ENCODE peak calls at places on chromosomes 16 and 17, in four cellular contexts. One of them, this sample, is unnamed.

GRCh38 chr17:57016764-57017116 is 38.8 kb downstream of the SCPEP1 start:
- DNase-seq in cardiac muscle cell: no peak
- DNase-seq in effector CD8-positive, alpha-beta T cell: no peak
- DNase-seq in stimulated activated CD8-positive, alpha-beta memory T cell treated with anti-CD3 and anti-CD28 coated beads, Interleukin-12 subunit alpha, Interleukin-12 subunit beta, amount 100 ng/mL, for 1 hour: no peak
- DNase-seq in this sample: no peak

GRCh38 chr17:55735784-55736405 is 13.2 kb upstream of the TMEM100 start:
- DNase-seq in stimulated activated CD8-positive, alpha-beta memory T cell treated with anti-CD3 and anti-CD28 coated beads, Interleukin-12 subunit alpha, Interleukin-12 subunit beta, amount 100 ng/mL, for 1 hour: peak; percentile 8
- DNase-seq in cardiac muscle cell: peak; percentile 75
- DNase-seq in effector CD8-positive, alpha-beta T cell: no peak
- DNase-seq in this sample: no peak

GRCh38 chr17:27533874-27534815 is 77.9 kb downstream of the KSR1 start:
- DNase-seq in stimulated activated CD8-positive, alpha-beta memory T cell treated with anti-CD3 and anti-CD28 coated beads, Interleukin-12 subunit alpha, Interleukin-12 subunit beta, amount 100 ng/mL, for 1 hour: no peak
- DNase-seq in cardiac muscle cell: peak; percentile 66
- DNase-seq in effector CD8-positive, alpha-beta T cell: no peak
- DNase-seq in this sample: no peak

GRCh38 chr16:29844575-29845331 is 18.3 kb downstream of the CDIPT start:
- DNase-seq in effector CD8-positive, alpha-beta T cell: no peak
- DNase-seq in stimulated activated CD8-positive, alpha-beta memory T cell treated with anti-CD3 and anti-CD28 coated beads, Interleukin-12 subunit alpha, Interleukin-12 subunit beta, amount 100 ng/mL, for 1 hour: no peak
- DNase-seq in cardiac muscle cell: peak; percentile 85
- DNase-seq in this sample: no peak

GRCh38 chr16:81003610-81004460 is 2.9 kb downstream of the CMC2 start:
- DNase-seq in cardiac muscle cell: peak; percentile 54
- DNase-seq in stimulated activated CD8-positive, alpha-beta memory T cell treated with anti-CD3 and anti-CD28 coated beads, Interleukin-12 subunit alpha, Interleukin-12 subunit beta, amount 100 ng/mL, for 1 hour: no peak
- DNase-seq in effector CD8-positive, alpha-beta T cell: no peak
- DNase-seq in this sample: no peak

GRCh38 chr16:54633943-54634362 is 296.7 kb upstream of the IRX5 start:
- DNase-seq in cardiac muscle cell: peak; percentile 13
- DNase-seq in stimulated activated CD8-positive, alpha-beta memory T cell treated with anti-CD3 and anti-CD28 coated beads, Interleukin-12 subunit alpha, Interleukin-12 subunit beta, amount 100 ng/mL, for 1 hour: no peak
- DNase-seq in effector CD8-positive, alpha-beta T cell: no peak
- DNase-seq in this sample: no peak

GRCh38 chr17:30389755-30390300 is 11.1 kb downstream of the CPD start:
- DNase-seq in effector CD8-positive, alpha-beta T cell: no peak
- DNase-seq in stimulated activated CD8-positive, alpha-beta memory T cell treated with anti-CD3 and anti-CD28 coated beads, Interleukin-12 subunit alpha, Interleukin-12 subunit beta, amount 100 ng/mL, for 1 hour: no peak
- DNase-seq in cardiac muscle cell: peak; percentile 36
- DNase-seq in this sample: no peak

GRCh38 chr17:2547176-2547575 is 35.5 kb upstream of the METTL16 start:
- DNase-seq in effector CD8-positive, alpha-beta T cell: no peak
- DNase-seq in cardiac muscle cell: peak; percentile 73
- DNase-seq in stimulated activated CD8-positive, alpha-beta memory T cell treated with anti-CD3 and anti-CD28 coated beads, Interleukin-12 subunit alpha, Interleukin-12 subunit beta, amount 100 ng/mL, for 1 hour: no peak
- DNase-seq in this sample: no peak

GRCh38 chr17:4710693-4711634 is 532 bp downstream of the ARRB2 start:
- DNase-seq in cardiac muscle cell: no peak
- DNase-seq in effector CD8-positive, alpha-beta T cell: peak; percentile 15
- DNase-seq in stimulated activated CD8-positive, alpha-beta memory T cell treated with anti-CD3 and anti-CD28 coated beads, Interleukin-12 subunit alpha, Interleukin-12 subunit beta, amount 100 ng/mL, for 1 hour: peak; percentile 39
- DNase-seq in this sample: no peak

GRCh38 chr16:87864331-87864989 is 4.8 kb downstream of the SLC7A5 start:
- DNase-seq in cardiac muscle cell: no peak
- DNase-seq in stimulated activated CD8-positive, alpha-beta memory T cell treated with anti-CD3 and anti-CD28 coated beads, Interleukin-12 subunit alpha, Interleukin-12 subunit beta, amount 100 ng/mL, for 1 hour: no peak
- DNase-seq in effector CD8-positive, alpha-beta T cell: no peak
- DNase-seq in this sample: no peak

GRCh38 chr17:7023576-7024401 is 939 bp downstream of the BCL6B start:
- DNase-seq in effector CD8-positive, alpha-beta T cell: peak; percentile 95
- DNase-seq in cardiac muscle cell: peak; percentile 93
- DNase-seq in stimulated activated CD8-positive, alpha-beta memory T cell treated with anti-CD3 and anti-CD28 coated beads, Interleukin-12 subunit alpha, Interleukin-12 subunit beta, amount 100 ng/mL, for 1 hour: peak; percentile 85
- DNase-seq in this sample: peak; percentile 90

GRCh38 chr16:55107851-55108250 is 177.2 kb downstream of the IRX5 start:
- DNase-seq in cardiac muscle cell: no peak
- DNase-seq in effector CD8-positive, alpha-beta T cell: no peak
- DNase-seq in stimulated activated CD8-positive, alpha-beta memory T cell treated with anti-CD3 and anti-CD28 coated beads, Interleukin-12 subunit alpha, Interleukin-12 subunit beta, amount 100 ng/mL, for 1 hour: no peak
- DNase-seq in this sample: no peak

GRCh38 chr17:29068828-29069227 is 25.9 kb downstream of the PIPOX start:
- DNase-seq in effector CD8-positive, alpha-beta T cell: no peak
- DNase-seq in stimulated activated CD8-positive, alpha-beta memory T cell treated with anti-CD3 and anti-CD28 coated beads, Interleukin-12 subunit alpha, Interleukin-12 subunit beta, amount 100 ng/mL, for 1 hour: no peak
- DNase-seq in cardiac muscle cell: peak; percentile 26
- DNase-seq in this sample: no peak

GRCh38 chr16:75584108-75584507 is 17.9 kb downstream of the GABARAPL2 start:
- DNase-seq in cardiac muscle cell: no peak
- DNase-seq in stimulated activated CD8-positive, alpha-beta memory T cell treated with anti-CD3 and anti-CD28 coated beads, Interleukin-12 subunit alpha, Interleukin-12 subunit beta, amount 100 ng/mL, for 1 hour: no peak
- DNase-seq in effector CD8-positive, alpha-beta T cell: no peak
- DNase-seq in this sample: no peak

GRCh38 chr17:17151962-17152361 is 54.2 kb downstream of the PLD6 start:
- DNase-seq in cardiac muscle cell: peak; percentile 94
- DNase-seq in effector CD8-positive, alpha-beta T cell: no peak
- DNase-seq in stimulated activated CD8-positive, alpha-beta memory T cell treated with anti-CD3 and anti-CD28 coated beads, Interleukin-12 subunit alpha, Interleukin-12 subunit beta, amount 100 ng/mL, for 1 hour: no peak
- DNase-seq in this sample: peak; percentile 73

GRCh38 chr17:50908860-50909764 is 43.0 kb upstream of the TOB1 start:
- DNase-seq in effector CD8-positive, alpha-beta T cell: peak; percentile 29
- DNase-seq in stimulated activated CD8-positive, alpha-beta memory T cell treated with anti-CD3 and anti-CD28 coated beads, Interleukin-12 subunit alpha, Interleukin-12 subunit beta, amount 100 ng/mL, for 1 hour: peak; percentile 25
- DNase-seq in cardiac muscle cell: no peak
- DNase-seq in this sample: no peak

GRCh38 chr17:48483471-48484131 is 47.2 kb downstream of the HOXB1 start:
- DNase-seq in stimulated activated CD8-positive, alpha-beta memory T cell treated with anti-CD3 and anti-CD28 coated beads, Interleukin-12 subunit alpha, Interleukin-12 subunit beta, amount 100 ng/mL, for 1 hour: no peak
- DNase-seq in cardiac muscle cell: peak; percentile 94
- DNase-seq in effector CD8-positive, alpha-beta T cell: no peak
- DNase-seq in this sample: no peak

GRCh38 chr17:4886830-4887229 is 12.5 kb upstream of the C17orf107 start:
- DNase-seq in cardiac muscle cell: no peak
- DNase-seq in effector CD8-positive, alpha-beta T cell: no peak
- DNase-seq in stimulated activated CD8-positive, alpha-beta memory T cell treated with anti-CD3 and anti-CD28 coated beads, Interleukin-12 subunit alpha, Interleukin-12 subunit beta, amount 100 ng/mL, for 1 hour: no peak
- DNase-seq in this sample: no peak

GRCh38 chr16:82509636-82510035 is 117.1 kb upstream of the CDH13 start:
- DNase-seq in cardiac muscle cell: no peak
- DNase-seq in effector CD8-positive, alpha-beta T cell: no peak
- DNase-seq in stimulated activated CD8-positive, alpha-beta memory T cell treated with anti-CD3 and anti-CD28 coated beads, Interleukin-12 subunit alpha, Interleukin-12 subunit beta, amount 100 ng/mL, for 1 hour: no peak
- DNase-seq in this sample: no peak

GRCh38 chr17:80485846-80486245 is 9.4 kb upstream of the NPTX1 start:
- DNase-seq in stimulated activated CD8-positive, alpha-beta memory T cell treated with anti-CD3 and anti-CD28 coated beads, Interleukin-12 subunit alpha, Interleukin-12 subunit beta, amount 100 ng/mL, for 1 hour: no peak
- DNase-seq in cardiac muscle cell: no peak
- DNase-seq in effector CD8-positive, alpha-beta T cell: no peak
- DNase-seq in this sample: no peak

GRCh38 chr16:57996406-57997175 is 3.9 kb downstream of the ZNF319 start:
- DNase-seq in cardiac muscle cell: no peak
- DNase-seq in stimulated activated CD8-positive, alpha-beta memory T cell treated with anti-CD3 and anti-CD28 coated beads, Interleukin-12 subunit alpha, Interleukin-12 subunit beta, amount 100 ng/mL, for 1 hour: no peak
- DNase-seq in effector CD8-positive, alpha-beta T cell: no peak
- DNase-seq in this sample: no peak

GRCh38 chr17:45394913-45395568 is 37.6 kb downstream of the ARHGAP27 start:
- DNase-seq in effector CD8-positive, alpha-beta T cell: peak; percentile 12
- DNase-seq in stimulated activated CD8-positive, alpha-beta memory T cell treated with anti-CD3 and anti-CD28 coated beads, Interleukin-12 subunit alpha, Interleukin-12 subunit beta, amount 100 ng/mL, for 1 hour: no peak
- DNase-seq in cardiac muscle cell: peak; percentile 95
- DNase-seq in this sample: no peak

GRCh38 chr16:30721606-30722005 is 22.6 kb downstream of the SRCAP start:
- DNase-seq in stimulated activated CD8-positive, alpha-beta memory T cell treated with anti-CD3 and anti-CD28 coated beads, Interleukin-12 subunit alpha, Interleukin-12 subunit beta, amount 100 ng/mL, for 1 hour: no peak
- DNase-seq in effector CD8-positive, alpha-beta T cell: no peak
- DNase-seq in cardiac muscle cell: no peak
- DNase-seq in this sample: no peak

This sample was measured in omental fat pad.